ENCODE peak calls at places on chromosome 11, in four cellular contexts. Q is AG08395; O is effector CD4-positive, alpha-beta T cell; T is lung. P is an unnamed sample.

GRCh38 chr11:19345848-19346681 is 105.3 kb upstream of the E2F8 start:
- DNase-seq in T (no peak), O (no peak), Q (peak), P (peak)

GRCh38 chr11:124194696-124195418 is 11.7 kb downstream of the OR10D3 start:
- DNase-seq in Q (peak), O (peak), T (peak), P (peak)

GRCh38 chr11:67002921-67003411 is 20.0 kb upstream of the SYT12 start:
- DNase-seq in T (no peak), Q (no peak), O (no peak), P (no peak)

GRCh38 chr11:69636512-69636866 is 4.5 kb upstream of the CCND1 start:
- DNase-seq in O (no peak), Q (peak), T (peak), P (peak)

GRCh38 chr11:132312161-132312560 is 941.7 kb downstream of the NTM start:
- DNase-seq in T (no peak), Q (peak), O (no peak), P (no peak)

GRCh38 chr11:197741-198235 is 4.9 kb downstream of the SCGB1C1 start:
- DNase-seq in Q (no peak), O (no peak), T (peak), P (no peak)

GRCh38 chr11:116187026-116187425 is 585.8 kb downstream of the BUD13 start:
- DNase-seq in Q (no peak), T (no peak), O (no peak), P (no peak)

GRCh38 chr11:3123316-3123715 is 41.8 kb downstream of the OSBPL5 start:
- DNase-seq in Q (peak), O (no peak), T (peak), P (peak)

GRCh38 chr11:39361557-39361956 is 2097.9 kb downstream of the LRRC4C start:
- DNase-seq in Q (no peak), T (no peak), O (no peak), P (no peak)

GRCh38 chr11:130720232-130720787 is 196.0 kb downstream of the SNX19 start:
- DNase-seq in O (no peak), T (no peak), Q (no peak), P (no peak)

GRCh38 chr11:116503216-116504160 is 269.3 kb downstream of the BUD13 start:
- DNase-seq in T (no peak), Q (no peak), O (no peak), P (no peak)

GRCh38 chr11:69881467-69882269 is 62.5 kb upstream of the FGF3 start:
- DNase-seq in O (no peak), T (no peak), Q (no peak), P (no peak)

GRCh38 chr11:1067812-1068496 is 6.7 kb upstream of the MUC2 start:
- DNase-seq in Q (no peak), O (no peak), T (no peak), P (no peak)

GRCh38 chr11:67613960-67614715 is 7.4 kb downstream of the NDUFV1 start:
- DNase-seq in O (peak), Q (peak), T (peak), P (peak)

GRCh38 chr11:118258410-118258809 is 5.7 kb downstream of the MPZL2 start:
- DNase-seq in Q (no peak), O (no peak), T (no peak), P (no peak)

GRCh38 chr11:59560290-59560701 is 49.0 kb downstream of the OR4D9 start:
- DNase-seq in Q (peak), T (peak), O (peak), P (no peak)